ENCODE peak calls at places on chromosomes 13 and 19, in six cellular contexts. N is HepG2, U is GM12878, Z is K562, O is H1, M is GM12892. I is an unnamed sample.

GRCh38 chr13:73336789-73337188 is 278.0 kb downstream of the KLF5 start:
- DNase-seq in U (no peak), M (no peak), Z (no peak), O (no peak), N (peak; percentile 19), I (no peak)

GRCh38 chr13:89315287-89315686 is 1644.1 kb downstream of the SLITRK5 start:
- DNase-seq in Z (no peak), M (no peak), O (no peak), U (no peak), N (no peak), I (no peak)

GRCh38 chr19:11887618-11888531 is at the start of gene ZNF69:
- DNase-seq in N (peak; percentile 92), Z (peak; percentile 88), O (peak; percentile 89), U (no peak), M (peak; percentile 31), I (peak; percentile 30)

GRCh38 chr13:66933994-66934393 is 296.1 kb downstream of the PCDH9 start:
- DNase-seq in U (no peak), Z (peak; percentile 23), N (no peak), O (no peak), M (no peak), I (no peak)

GRCh38 chr19:8575467-8575997 is 1.7 kb downstream of the MYO1F start:
- DNase-seq in M (no peak), U (no peak), N (no peak), Z (peak; percentile 50), O (no peak), I (no peak)

GRCh38 chr13:41995946-41996345 is 35.0 kb upstream of the VWA8 start:
- DNase-seq in U (no peak), O (no peak), M (no peak), Z (peak; percentile 79), N (peak; percentile 4), I (no peak)

GRCh38 chr13:100365678-100366077 is 222.9 kb downstream of the GGACT start:
- DNase-seq in M (no peak), N (no peak), Z (no peak), O (no peak), U (no peak), I (no peak)

GRCh38 chr19:16268676-16269319 is 55.8 kb upstream of the KLF2 start:
- DNase-seq in Z (no peak), M (no peak), U (no peak), O (no peak), N (no peak), I (no peak)

GRCh38 chr19:17671906-17672305 is 16.2 kb downstream of the UNC13A start:
- DNase-seq in Z (peak; percentile 80), N (peak; percentile 24), O (peak; percentile 62), M (no peak), U (no peak), I (no peak)

GRCh38 chr19:58326501-58326913 is 287 bp upstream of the ZSCAN22 start:
- DNase-seq in Z (no peak), N (no peak), U (no peak), M (no peak), O (no peak), I (no peak)

GRCh38 chr13:108657520-108657919 is 28.1 kb downstream of the MYO16 start:
- DNase-seq in U (no peak), O (no peak), N (no peak), Z (peak; percentile 8), M (no peak), I (no peak)

GRCh38 chr19:6219592-6220290 is 60.0 kb downstream of the MLLT1 start:
- DNase-seq in O (no peak), U (no peak), M (no peak), Z (no peak), N (no peak), I (no peak)

GRCh38 chr13:40313269-40314200 is 352.9 kb downstream of the FOXO1 start:
- DNase-seq in N (peak; percentile 77), Z (no peak), M (no peak), U (no peak), O (no peak), I (no peak)

GRCh38 chr13:44044544-44045178 is 165.0 kb downstream of the LACC1 start:
- DNase-seq in N (no peak), Z (no peak), M (no peak), O (no peak), U (no peak), I (no peak)

GRCh38 chr13:100738176-100738855 is 63.7 kb upstream of the TMTC4 start:
- DNase-seq in Z (no peak), U (no peak), M (no peak), N (no peak), O (no peak), I (no peak)

GRCh38 chr19:53910170-53910518 is 1.1 kb downstream of the CACNG7 start:
- DNase-seq in U (no peak), Z (no peak), O (peak; percentile 67), N (no peak), M (no peak), I (no peak)

GRCh38 chr13:95360464-95361097 is 59.3 kb upstream of the ABCC4 start:
- DNase-seq in M (no peak), O (no peak), U (no peak), N (no peak), Z (peak; percentile 12), I (no peak)

GRCh38 chr19:29655648-29656335 is 9.5 kb upstream of the PLEKHF1 start:
- DNase-seq in Z (no peak), N (no peak), M (no peak), O (no peak), U (no peak), I (no peak)

GRCh38 chr19:40279761-40280607 is 5.2 kb downstream of the AKT2 start:
- DNase-seq in U (no peak), Z (no peak), N (no peak), O (no peak), M (no peak), I (no peak)

GRCh38 chr19:1590641-1591397 is 1.8 kb downstream of the MBD3 start:
- DNase-seq in O (no peak), M (no peak), U (no peak), Z (peak; percentile 62), N (peak; percentile 49), I (no peak)

DNA sequence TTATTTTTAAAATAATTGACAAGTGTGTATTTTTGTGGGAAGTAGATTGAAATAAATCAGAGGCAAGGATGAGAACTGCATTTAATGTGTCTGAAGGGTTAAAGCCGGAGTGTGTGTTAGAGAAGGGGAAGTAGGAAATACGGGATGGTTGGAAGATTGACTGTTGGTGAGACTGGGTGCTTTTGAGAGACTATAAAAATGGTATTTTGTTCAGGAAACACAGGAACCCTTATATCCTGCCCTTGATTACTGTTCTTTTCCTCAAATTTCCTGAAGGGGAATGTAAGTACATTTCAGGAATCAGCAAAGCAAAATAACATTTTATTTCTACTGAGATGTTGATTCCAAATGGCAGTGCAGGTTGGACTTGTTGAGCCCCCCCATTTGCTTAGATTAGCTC is 15.1 kb downstream of the IFT88 start:
- DNase-seq in O (no peak), M (no peak), U (no peak), N (no peak), Z (no peak), I (no peak)
- TF ChIP-seq TAF1 in O (no peak), M (no peak), U (no peak), N (no peak), Z (no peak), I (no peak)

GRCh38 chr13:75762066-75762937 is 126.2 kb downstream of the LMO7 start:
- DNase-seq in M (no peak), O (no peak), Z (no peak), U (peak; percentile 84), N (peak; percentile 15), I (no peak)
- TF ChIP-seq POLR2A in M (peak; percentile 51), O (no peak), Z (no peak), U (peak; percentile 65), N (no peak), I (peak; percentile 88)

DNA sequence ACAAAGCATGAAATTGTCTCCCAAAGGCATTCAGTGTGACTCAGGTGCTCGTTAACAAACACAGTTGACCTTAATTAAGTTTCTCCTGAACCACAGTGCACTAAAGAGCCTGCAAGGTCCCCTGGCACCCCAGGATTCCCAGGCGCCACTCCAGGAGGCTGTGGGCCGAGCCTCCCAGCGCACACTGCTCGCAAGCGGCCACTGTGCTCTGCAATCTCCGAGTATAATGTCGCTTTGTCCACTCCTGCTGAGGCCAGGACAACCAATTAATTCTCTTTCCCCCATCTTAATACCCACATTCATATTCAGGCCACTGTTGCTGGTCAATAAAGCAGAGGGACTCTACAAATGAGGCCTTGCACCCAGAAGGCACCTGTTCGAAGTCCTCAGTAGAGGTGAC is 8.8 kb downstream of the RAB20 start:
- DNase-seq in U (no peak), O (no peak), N (no peak), M (no peak), Z (no peak), I (no peak)
- TF ChIP-seq TAF1 in U (no peak), O (no peak), N (no peak), M (no peak), Z (no peak), I (no peak)

GRCh38 chr13:28655566-28655965 is 3.4 kb upstream of the POMP start:
- DNase-seq in N (no peak), U (no peak), O (no peak), M (no peak), Z (no peak), I (no peak)
- TF ChIP-seq POLR2A in N (no peak), U (no peak), O (no peak), M (no peak), Z (no peak), I (no peak)

DNA sequence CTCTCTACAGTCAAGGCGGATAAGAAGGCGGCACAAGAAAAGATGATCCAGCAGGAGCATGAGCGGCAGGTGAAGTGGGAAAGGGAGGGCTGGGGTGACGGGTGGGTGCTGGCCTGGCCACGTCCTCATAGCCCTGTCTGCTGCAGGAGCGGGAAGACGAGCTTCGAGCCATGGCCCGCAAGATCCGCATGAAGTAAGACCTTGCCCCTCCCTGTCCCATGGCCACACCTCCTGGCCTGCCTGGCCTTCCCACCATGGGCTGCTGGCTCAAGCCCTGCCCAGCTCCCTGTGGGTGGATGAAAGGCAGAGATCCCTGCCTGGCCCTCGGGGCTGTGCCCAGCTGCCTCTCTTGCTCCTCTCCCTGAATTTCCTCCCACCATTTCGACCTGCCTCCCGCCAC is 7.2 kb downstream of the ZNF296 start:
- DNase-seq in M (no peak), U (no peak), N (no peak), Z (no peak), O (no peak), I (no peak)
- TF ChIP-seq TAF1 in M (no peak), U (no peak), N (no peak), Z (no peak), O (no peak), I (no peak)

GRCh38 chr19:55563261-55563690 is 17.4 kb downstream of the ZNF579 start:
- DNase-seq in N (no peak), U (no peak), O (no peak), M (no peak), Z (no peak), I (no peak)
- TF ChIP-seq POLR2A in N (no peak), U (no peak), O (no peak), M (no peak), Z (no peak), I (no peak)

GRCh38 chr13:113448885-113449692 is 4.2 kb downstream of the ADPRHL1 start:
- DNase-seq in N (peak; percentile 91), M (no peak), Z (peak; percentile 74), O (no peak), U (peak; percentile 4), I (peak; percentile 49)
- TF ChIP-seq TAF1 in N (peak; percentile 54), M (peak; percentile 57), Z (peak; percentile 37), O (no peak), U (no peak), I (peak; percentile 69)

GRCh38 chr19:19865750-19866598 is at the start of gene ZNF253:
- DNase-seq in M (peak; percentile 69), U (peak; percentile 83), N (peak; percentile 95), Z (peak; percentile 96), O (peak; percentile 97), I (peak; percentile 72)
- TF ChIP-seq POLR2A in M (peak; percentile 92), U (peak; percentile 91), N (peak; percentile 96), Z (peak; percentile 97), O (peak; percentile 100), I (peak; percentile 92)